ENCODE peak calls at places on chromosomes 12 and 14, in six cellular contexts. C is nephron progenitor cell, P is NCI-H226, Z is dorsolateral prefrontal cortex, D is NCI-H524, K is hypothalamus. A is an unnamed sample.
A peak's percentile ranks its signal among the peaks of the same experiment; 100 is the strongest.

GRCh38 chr12:104573-105081 is 38.1 kb downstream of the IQSEC3 start:
- DNase-seq in C (no peak), P (no peak), Z (no peak), D (peak; percentile 75), K (no peak), A (no peak)

GRCh38 chr12:89737000-89737399 is 28.4 kb upstream of the ATP2B1 start:
- DNase-seq in C (no peak), P (no peak), Z (no peak), D (no peak), K (no peak), A (no peak)

GRCh38 chr14:92360666-92361370 is 37.9 kb downstream of the SLC24A4 start:
- DNase-seq in C (no peak), P (no peak), Z (no peak), D (peak; percentile 55), K (no peak), A (no peak)

GRCh38 chr14:100559455-100559854 is 27.8 kb downstream of the BEGAIN start:
- DNase-seq in C (no peak), P (no peak), Z (no peak), D (no peak), K (no peak), A (no peak)

GRCh38 chr12:46660719-46661118 is 165.1 kb downstream of the SLC38A4 start:
- DNase-seq in C (no peak), P (no peak), Z (no peak), D (no peak), K (no peak), A (no peak)

GRCh38 chr14:24071144-24071697 is at the start of gene CPNE6:
- DNase-seq in C (no peak), P (no peak), Z (no peak), D (no peak), K (no peak), A (no peak)

GRCh38 chr12:12870454-12870853 is 20.9 kb upstream of the GPRC5A start:
- DNase-seq in C (no peak), P (peak; percentile 100), Z (no peak), D (no peak), K (no peak), A (no peak)

GRCh38 chr14:55688566-55688965 is 108.6 kb downstream of the KTN1 start:
- DNase-seq in C (no peak), P (peak; percentile 48), Z (no peak), D (no peak), K (no peak), A (no peak)

GRCh38 chr12:118288174-118288573 is 84.5 kb downstream of the TAOK3 start:
- DNase-seq in C (no peak), P (no peak), Z (no peak), D (no peak), K (no peak), A (no peak)

GRCh38 chr14:30227436-30227835 is 299.8 kb upstream of the PRKD1 start:
- DNase-seq in C (no peak), P (no peak), Z (no peak), D (no peak), K (no peak), A (no peak)

GRCh38 chr14:57656853-57657252 is 163.2 kb upstream of the CCDC198 start:
- DNase-seq in C (no peak), P (no peak), Z (no peak), D (no peak), K (no peak), A (no peak)

GRCh38 chr14:65723348-65723747 is 310.8 kb downstream of the FUT8 start:
- DNase-seq in C (no peak), P (no peak), Z (no peak), D (peak; percentile 21), K (no peak), A (no peak)

GRCh38 chr12:114858388-114859146 is 174.6 kb upstream of the TBX3 start:
- DNase-seq in C (no peak), P (no peak), Z (no peak), D (no peak), K (no peak), A (no peak)

GRCh38 chr12:131096681-131097181 is 143.0 kb downstream of the ADGRD1 start:
- DNase-seq in C (no peak), P (no peak), Z (peak; percentile 13), D (no peak), K (no peak), A (no peak)

GRCh38 chr14:70567791-70568190 is 32.7 kb downstream of the MED6 start:
- DNase-seq in C (peak; percentile 3), P (peak; percentile 26), Z (no peak), D (peak; percentile 93), K (no peak), A (peak; percentile 24)

GRCh38 chr12:2606186-2606910 is 188.4 kb upstream of the FKBP4 start:
- DNase-seq in C (no peak), P (no peak), Z (no peak), D (no peak), K (no peak), A (no peak)

GRCh38 chr12:124686001-124686884 is 118.8 kb upstream of the NCOR2 start:
- DNase-seq in C (no peak), P (peak; percentile 54), Z (no peak), D (no peak), K (no peak), A (no peak)

A was measured in activated T-helper 2 cell treated with anti-CD3 and anti-CD28 coated beads, Interferon-gamma antibody, Interleukin-2, Interleukin-4, amounts not matched to agents 10 μg/mL and 5 μg/mL and 100 μg/mL, durations not matched to agents 14 hours and 24 hours and 36 hours.